ENCODE peak calls at places on chromosomes 11 and 22, in five cellular contexts. Q, A, J, X and K are unnamed samples.

GRCh38 chr11:61021661-61022212 is 50.3 kb downstream of the CD6 start:
- DNase-seq in A (no peak), Q (no peak), J (peak; percentile 40), X (no peak), K (no peak)

GRCh38 chr11:114624455-114625207 is 29.0 kb upstream of the NXPE4 start:
- DNase-seq in A (no peak), X (no peak), Q (no peak), J (no peak), K (no peak)

GRCh38 chr11:44310198-44310455 is 188 bp upstream of the ALX4 start:
- DNase-seq in X (no peak), J (no peak), A (no peak), Q (no peak), K (no peak)

GRCh38 chr11:100851129-100851528 is 164.0 kb downstream of the ARHGAP42 start:
- DNase-seq in J (no peak), Q (no peak), A (no peak), X (no peak), K (no peak)

GRCh38 chr11:103035656-103036434 is 56.1 kb downstream of the DCUN1D5 start:
- DNase-seq in X (no peak), Q (no peak), J (no peak), A (no peak), K (peak; percentile 76)

GRCh38 chr11:35237860-35238715 is 99.1 kb downstream of the CD44 start:
- DNase-seq in A (no peak), X (no peak), J (no peak), Q (peak; percentile 38), K (peak; percentile 72)

GRCh38 chr11:69632900-69633299 is 8.1 kb upstream of the CCND1 start:
- DNase-seq in Q (no peak), X (no peak), A (no peak), J (no peak), K (no peak)

GRCh38 chr11:73493838-73494598 is 103.9 kb downstream of the FAM168A start:
- DNase-seq in Q (peak; percentile 24), X (no peak), A (no peak), J (no peak), K (no peak)

DNA sequence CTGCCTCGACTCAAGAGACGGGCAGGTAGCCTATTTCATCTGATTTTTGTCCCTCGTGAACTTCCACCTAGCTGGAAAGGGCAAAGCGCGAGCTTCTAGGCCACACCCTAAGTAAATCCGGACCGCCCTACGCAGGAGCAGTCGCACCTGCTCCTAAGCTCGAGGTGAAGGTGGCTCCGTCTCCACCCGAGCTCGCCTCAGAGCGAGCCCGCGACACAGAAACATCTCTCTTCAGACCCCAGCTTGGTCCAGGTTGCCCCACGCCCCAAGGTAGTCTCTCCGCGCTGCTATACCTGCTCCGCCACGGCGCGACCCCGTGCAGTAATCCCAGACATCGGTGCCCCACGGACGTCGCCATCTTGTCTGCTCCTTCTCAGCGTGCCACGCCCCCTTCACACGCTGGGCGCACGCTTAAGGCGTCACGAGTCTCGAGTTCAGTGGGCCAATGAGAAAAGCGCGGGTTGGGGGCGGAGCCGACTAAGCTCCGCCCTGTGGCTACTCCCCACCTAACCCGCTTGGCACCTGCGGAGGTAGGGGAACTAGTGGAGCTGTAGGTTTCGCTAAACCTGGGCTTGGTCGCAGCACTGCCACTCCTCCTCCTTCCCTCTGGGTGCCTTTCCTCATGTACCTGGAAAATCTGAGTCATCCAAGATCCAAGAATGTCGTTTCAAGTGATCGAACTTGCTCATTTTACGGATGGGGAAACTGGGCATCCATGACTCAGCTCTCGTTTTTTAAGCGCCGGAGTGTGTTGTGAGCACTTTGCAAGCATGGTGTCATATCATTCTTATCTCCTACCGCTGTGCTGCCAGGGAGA is at the start of gene PISD:
- DNase-seq in J (peak; percentile 96), A (peak; percentile 94), Q (peak; percentile 95), X (peak; percentile 97), K (peak; percentile 98)
- TF ChIP-seq POLR2A in J (peak; percentile 72), A (peak; percentile 67), Q (peak; percentile 65), X (no peak), K (peak; percentile 95)

GRCh38 chr11:6603287-6604080 is at the start of the genes ILK and RRP8:
- DNase-seq in X (peak; percentile 96), Q (peak; percentile 94), A (peak; percentile 91), J (peak; percentile 94), K (peak; percentile 95)
- TF ChIP-seq POLR2A in X (peak; percentile 54), Q (peak; percentile 69), A (peak; percentile 96), J (peak; percentile 88), K (peak; percentile 79)

DNA sequence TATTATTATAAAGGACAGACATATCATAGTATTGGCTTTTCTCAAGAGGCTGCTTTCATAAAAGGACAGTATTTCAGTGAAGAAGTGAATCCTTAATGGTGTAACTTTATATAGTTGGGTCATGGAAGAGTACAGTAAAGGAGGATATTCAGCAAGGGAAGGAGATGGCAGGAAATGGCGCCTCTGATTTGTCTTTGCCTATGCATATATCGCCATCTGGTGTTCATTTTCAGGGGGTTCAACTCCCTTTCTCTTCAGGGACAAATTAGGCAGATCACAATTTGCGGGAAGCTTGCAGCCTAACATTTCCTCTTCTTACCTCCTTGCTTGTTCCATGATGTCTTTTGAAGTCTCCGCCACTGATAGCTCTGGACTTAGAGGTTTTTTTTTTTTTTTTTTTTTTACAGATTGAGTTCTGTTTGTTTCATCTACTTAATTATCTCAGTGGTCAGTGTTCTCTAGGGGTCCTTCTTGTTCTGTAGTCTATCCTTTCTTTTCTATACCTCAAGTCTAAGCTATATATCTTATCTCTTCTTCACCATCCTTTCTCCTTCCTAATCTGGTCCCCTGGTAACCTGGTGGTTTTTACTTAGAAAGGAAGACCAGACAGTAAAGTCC is 21.8 kb upstream of the RRM1 start:
- DNase-seq in J (no peak), X (no peak), Q (peak; percentile 63), A (peak; percentile 76), K (peak; percentile 81)
- TF ChIP-seq POLR2A in J (no peak), X (no peak), Q (no peak), A (peak; percentile 20), K (no peak)

GRCh38 chr11:57667715-57668466 is at the start of gene ZDHHC5:
- DNase-seq in A (peak; percentile 99), X (peak; percentile 100), J (peak; percentile 99), Q (peak; percentile 99), K (peak; percentile 100)
- TF ChIP-seq POLR2A in A (peak; percentile 85), X (peak; percentile 3), J (peak; percentile 92), Q (peak; percentile 95), K (peak; percentile 93)

DNA sequence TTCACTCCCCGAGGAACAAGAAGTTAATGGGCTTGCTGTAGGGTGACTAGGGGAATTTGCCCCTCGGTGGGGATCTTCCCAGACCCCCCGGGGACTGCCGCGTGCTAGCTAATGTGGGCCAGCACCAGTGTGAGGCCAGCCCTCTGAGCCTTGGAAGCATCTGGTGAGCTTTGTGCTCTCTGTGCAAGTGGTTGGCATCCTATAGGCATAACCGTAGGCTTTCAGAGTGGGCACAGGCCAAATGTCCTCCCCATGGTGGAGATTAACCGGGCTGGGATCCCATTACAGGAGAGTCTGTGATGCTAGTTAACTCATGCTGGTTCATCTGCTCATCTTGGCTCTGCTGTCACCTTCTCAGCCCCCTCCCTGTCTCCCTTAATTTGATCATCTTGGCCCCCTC is 125.7 kb downstream of the TRIM29 start:
- DNase-seq in X (no peak), A (no peak), Q (no peak), J (no peak), K (no peak)
- TF ChIP-seq POLR2A in X (no peak), A (no peak), Q (no peak), J (no peak), K (no peak)

GRCh38 chr11:57422669-57423068 is 4.3 kb downstream of the SLC43A3 start:
- DNase-seq in X (no peak), A (no peak), Q (no peak), J (no peak), K (no peak)
- TF ChIP-seq POLR2A in X (no peak), A (no peak), Q (no peak), J (no peak), K (no peak)

GRCh38 chr22:50261615-50262459 is at the start of gene MAPK12:
- DNase-seq in A (no peak), Q (no peak), X (no peak), J (no peak), K (no peak)
- TF ChIP-seq POLR2A in A (peak; percentile 10), Q (no peak), X (no peak), J (no peak), K (no peak)